ENCODE peak calls at places on chromosomes 1 and 21, in five cellular contexts. S is activated naive CD4-positive, alpha-beta T cell; Y is dermis blood vessel endothelial cell; Z is ACHN; M is bronchial epithelial cell. F is an unnamed sample.

GRCh38 chr1:54475357-54476230 is 69.4 kb upstream of the SSBP3 start:
- DNase-seq in S (peak), Y (no peak), Z (no peak), M (no peak), F (no peak)

GRCh38 chr1:241442686-241443085 is 76.9 kb downstream of the FH start:
- DNase-seq in S (no peak), Y (no peak), Z (no peak), M (no peak), F (no peak)

GRCh38 chr1:111628153-111628552 is 8.6 kb downstream of the RAP1A start:
- DNase-seq in S (no peak), Y (no peak), Z (peak), M (no peak), F (no peak)

GRCh38 chr21:14900058-14900457 is 164.7 kb downstream of the NRIP1 start:
- DNase-seq in S (no peak), Y (no peak), Z (peak), M (peak), F (no peak)

GRCh38 chr21:38806942-38807284 is 1.2 kb downstream of the ETS2 start:
- DNase-seq in S (no peak), Y (peak), Z (peak), M (no peak), F (no peak)

GRCh38 chr1:160209656-160210046 is 4.5 kb downstream of the PEA15 start:
- DNase-seq in S (no peak), Y (peak), Z (no peak), M (no peak), F (no peak)

GRCh38 chr1:113615425-113615824 is 143.9 kb downstream of the PHTF1 start:
- DNase-seq in S (no peak), Y (peak), Z (no peak), M (peak), F (peak)

GRCh38 chr1:50354813-50355212 is 68.4 kb downstream of the DMRTA2 start:
- DNase-seq in S (no peak), Y (no peak), Z (no peak), M (no peak), F (no peak)

GRCh38 chr1:192363177-192363576 is 46.4 kb downstream of the RGS21 start:
- DNase-seq in S (no peak), Y (no peak), Z (no peak), M (peak), F (no peak)

GRCh38 chr1:29122987-29123870 is 474 bp downstream of the TMEM200B start:
- DNase-seq in S (no peak), Y (peak), Z (peak), M (no peak), F (no peak)

GRCh38 chr21:33403128-33403785 is at the start of gene IFNGR2:
- DNase-seq in S (peak), Y (peak), Z (peak), M (no peak), F (no peak)

F was measured in epithelial cell of prostate.